ENCODE peak calls at places on chromosomes 2 and 18, in six cellular contexts. Z is mesenchymal stem cell, V is H1, T is neural progenitor cell, A is GM23248, M is K562. I is an unnamed sample.

GRCh38 chr2:54512183-54512582 is 56.1 kb downstream of the SPTBN1 start:
- DNase-seq in Z (no peak), A (no peak), M (no peak), T (no peak), V (no peak), I (no peak)

GRCh38 chr2:232519581-232519980 is 607 bp upstream of the PRSS56 start:
- DNase-seq in M (no peak), Z (no peak), T (no peak), V (no peak), A (no peak), I (no peak)

GRCh38 chr2:229243880-229244560 is 27.1 kb downstream of the PID1 start:
- DNase-seq in M (no peak), T (no peak), V (no peak), A (no peak), Z (no peak), I (no peak)

GRCh38 chr2:25187729-25188350 is 19.5 kb upstream of the POMC start:
- DNase-seq in T (peak; percentile 44), V (no peak), Z (no peak), M (no peak), A (no peak), I (no peak)

GRCh38 chr18:49921278-49922037 is 108.1 kb upstream of the ACAA2 start:
- DNase-seq in A (peak; percentile 33), Z (no peak), T (no peak), V (no peak), M (no peak), I (no peak)

GRCh38 chr2:51994123-51994788 is 962.3 kb upstream of the NRXN1 start:
- DNase-seq in A (no peak), V (no peak), Z (no peak), M (no peak), T (no peak), I (no peak)

GRCh38 chr2:174445248-174445647 is 41.6 kb downstream of the GPR155 start:
- DNase-seq in T (no peak), M (no peak), Z (no peak), A (peak; percentile 15), V (no peak), I (no peak)

GRCh38 chr2:32926708-32927084 is 20.1 kb upstream of the LTBP1 start:
- DNase-seq in M (no peak), A (peak; percentile 23), T (peak; percentile 55), Z (peak; percentile 71), V (no peak), I (no peak)

GRCh38 chr2:12970861-12971260 is 254.1 kb downstream of the TRIB2 start:
- DNase-seq in T (no peak), M (no peak), V (no peak), Z (peak; percentile 85), A (peak; percentile 67), I (no peak)

GRCh38 chr2:229254206-229254605 is 16.9 kb downstream of the PID1 start:
- DNase-seq in M (no peak), V (no peak), A (no peak), Z (peak; percentile 32), T (no peak), I (no peak)

GRCh38 chr2:2940061-2940460 is 437.6 kb downstream of the EIPR1 start:
- DNase-seq in Z (no peak), M (no peak), T (no peak), A (no peak), V (no peak), I (no peak)

GRCh38 chr2:122884889-122885288 is 1129.4 kb downstream of the TSN start:
- DNase-seq in V (no peak), T (no peak), Z (no peak), M (no peak), A (no peak), I (no peak)

GRCh38 chr2:104408266-104408665 is 445.6 kb upstream of the POU3F3 start:
- DNase-seq in T (peak; percentile 71), V (no peak), Z (no peak), A (peak; percentile 2), M (no peak), I (no peak)

GRCh38 chr2:100730290-100730868 is 89.6 kb upstream of the NPAS2 start:
- DNase-seq in M (peak; percentile 13), A (peak; percentile 85), V (peak; percentile 43), Z (peak; percentile 78), T (peak; percentile 77), I (peak; percentile 49)

GRCh38 chr18:70333316-70333715 is 44.5 kb downstream of the SOCS6 start:
- DNase-seq in T (no peak), M (no peak), A (peak; percentile 48), Z (no peak), V (no peak), I (no peak)

GRCh38 chr2:210440206-210440605 is 36.4 kb downstream of the LANCL1 start:
- DNase-seq in T (no peak), M (no peak), A (no peak), V (no peak), Z (no peak), I (no peak)

GRCh38 chr2:139790807-139791206 is 1010.6 kb upstream of the NXPH2 start:
- DNase-seq in M (no peak), Z (peak; percentile 66), A (peak; percentile 39), V (no peak), T (no peak), I (no peak)

GRCh38 chr2:181770145-181770544 is 89.8 kb upstream of the NEUROD1 start:
- DNase-seq in T (no peak), M (no peak), Z (no peak), V (no peak), A (peak; percentile 51), I (no peak)

GRCh38 chr2:23541453-23542334 is 156.7 kb downstream of the KLHL29 start:
- DNase-seq in T (no peak), Z (peak; percentile 47), V (no peak), A (peak; percentile 49), M (no peak), I (no peak)

GRCh38 chr18:32469190-32469611 is 1.5 kb downstream of the GAREM1 start:
- DNase-seq in M (no peak), T (peak; percentile 48), A (peak; percentile 59), V (no peak), Z (peak; percentile 67), I (no peak)

GRCh38 chr2:15616429-15616828 is 24.8 kb downstream of the DDX1 start:
- DNase-seq in M (no peak), Z (no peak), V (no peak), T (no peak), A (no peak), I (no peak)

GRCh38 chr2:15618449-15618855 is 26.8 kb downstream of the DDX1 start:
- DNase-seq in M (no peak), T (no peak), Z (no peak), A (no peak), V (no peak), I (no peak)

GRCh38 chr2:15616850-15617777 is 25.4 kb downstream of the DDX1 start:
- DNase-seq in M (no peak), T (no peak), V (no peak), Z (no peak), A (no peak), I (no peak)

GRCh38 chr2:15619076-15619475 is 27.4 kb downstream of the DDX1 start:
- DNase-seq in V (no peak), Z (no peak), A (no peak), T (no peak), M (no peak), I (no peak)

GRCh38 chr2:15617778-15618448 is 26.2 kb downstream of the DDX1 start:
- DNase-seq in V (no peak), Z (no peak), A (no peak), T (no peak), M (no peak), I (no peak)
- H3K9ac ChIP-seq in V (no peak overlapping the region), Z (no peak overlapping the region), A (no peak overlapping the region), T (no peak overlapping the region), M (no peak overlapping the region), I (no peak overlapping the region)

DNA sequence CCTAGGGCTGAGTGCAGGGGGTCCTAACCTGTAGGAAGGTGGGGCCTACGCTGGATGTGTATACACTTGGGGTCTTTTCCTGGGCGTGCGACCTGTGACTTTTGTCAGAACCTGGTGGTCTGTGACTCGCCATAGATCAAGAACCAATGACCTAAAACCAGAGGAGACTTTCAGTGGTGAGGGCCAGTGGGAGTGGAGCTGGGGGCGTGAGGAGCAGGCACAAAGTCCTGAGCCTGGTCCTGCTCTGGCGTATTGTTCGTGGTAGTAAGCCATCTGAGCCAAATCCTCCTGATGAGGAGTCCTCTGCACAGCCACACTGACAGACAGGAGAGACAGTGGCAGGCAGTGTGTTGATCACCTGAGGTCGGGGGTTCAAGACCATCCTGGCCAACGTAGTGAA is 8.9 kb downstream of the INPP4A start:
- DNase-seq in T (no peak), Z (no peak), M (no peak), V (no peak), A (no peak), I (no peak)
- H3K9ac ChIP-seq in T (no peak overlapping the region), Z (no peak overlapping the region), M (no peak overlapping the region), V (no peak overlapping the region), A (no peak overlapping the region), I (no peak overlapping the region)

DNA sequence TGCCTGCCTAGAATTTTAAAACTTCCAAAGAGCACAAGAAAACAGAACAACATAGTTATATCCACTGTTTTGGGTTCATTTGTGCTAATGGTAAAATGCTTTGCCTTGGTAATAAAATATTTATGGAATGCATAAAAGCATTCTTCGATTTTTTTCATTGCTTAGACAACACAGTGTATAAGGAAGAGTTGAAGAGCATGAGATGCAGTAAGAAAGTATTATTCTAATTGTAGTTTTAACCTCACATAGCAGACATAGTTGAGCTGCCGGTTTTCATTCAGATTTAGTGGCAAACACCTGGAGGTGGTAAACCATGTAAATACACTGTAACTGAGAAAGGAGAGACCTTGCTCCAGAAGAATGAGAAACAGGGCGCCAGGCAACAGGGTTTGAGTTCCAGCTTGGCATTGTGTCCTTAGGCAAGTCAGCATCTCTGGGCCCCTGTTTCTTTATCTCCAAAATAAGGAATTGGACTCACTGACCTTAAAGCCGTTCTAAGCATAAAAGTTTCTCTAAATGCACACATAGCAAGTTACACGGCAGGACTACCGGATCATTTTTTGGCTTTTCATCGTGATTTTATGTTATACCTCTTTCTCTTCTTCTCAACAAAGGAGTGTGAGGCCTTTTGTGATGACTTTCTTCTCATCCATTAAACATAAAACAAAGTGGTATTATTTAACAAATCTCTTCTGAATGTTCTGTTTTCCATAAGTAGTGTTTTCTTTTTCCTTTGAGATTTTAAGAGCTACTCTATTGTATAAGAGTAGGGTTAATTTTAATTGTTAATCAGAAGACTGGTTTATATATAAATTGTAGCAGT is 7.9 kb downstream of the UGP2 start:
- DNase-seq in A (peak; percentile 39), V (peak; percentile 58), T (peak; percentile 64), Z (no peak), M (no peak), I (peak; percentile 41)
- H3K9ac ChIP-seq in A (peak overlapping the region; percentile 58), V (peak overlapping the region; percentile 31), T (no peak overlapping the region), Z (peak overlapping the region; percentile 68), M (no peak overlapping the region), I (peak overlapping the region; percentile 37)

DNA sequence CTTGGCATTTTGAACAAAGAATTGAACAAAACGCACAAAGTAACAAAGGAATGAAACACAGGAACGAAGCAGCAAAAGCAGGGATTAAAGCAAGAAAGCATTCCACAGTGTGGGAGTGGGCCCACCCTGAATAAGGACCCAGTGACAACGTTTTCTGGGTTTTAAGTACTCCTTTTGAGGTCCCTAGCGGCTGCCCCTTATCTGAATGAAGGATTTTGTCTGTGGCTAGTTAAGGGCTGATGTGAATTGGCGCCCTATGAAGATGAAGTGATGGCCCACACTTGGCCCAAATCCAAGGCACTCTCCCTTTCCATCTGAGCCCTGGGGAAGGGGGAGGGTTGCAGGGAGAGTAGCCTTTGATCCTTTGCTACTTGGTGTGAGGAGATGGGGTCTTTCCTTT is 7.8 kb upstream of the CCDC141 start:
- DNase-seq in M (no peak), T (peak; percentile 69), Z (no peak), A (no peak), V (no peak), I (no peak)
- H3K9ac ChIP-seq in M (no peak overlapping the region), T (peak overlapping the region; percentile 15), Z (no peak overlapping the region), A (no peak overlapping the region), V (no peak overlapping the region), I (no peak overlapping the region)

GRCh38 chr2:172102858-172103359 is at the start of gene DLX2:
- DNase-seq in M (peak; percentile 96), T (peak; percentile 98), Z (peak; percentile 87), A (peak; percentile 97), V (peak; percentile 86), I (peak; percentile 91)
- H3K9ac ChIP-seq in M (peak within 1 kb of the TSS; percentile 92), T (no peak within 1 kb of the TSS), Z (peak within 1 kb of the TSS; percentile 67), A (peak within 1 kb of the TSS; percentile 98), V (no peak within 1 kb of the TSS), I (peak within 1 kb of the TSS; percentile 36)